ENCODE peak calls at places on chromosomes 11 and 22, in nine cellular contexts. U is HuH-7.5; K is H4; X is breast epithelium; O is activated T-cell treated with anti-CD3 and anti-CD28 coated beads, Interleukin-2, amount 50 U/mL, for 24 hours; Z is NCI-H345; J is activated CD4-positive, alpha-beta T cell treated with anti-CD3 and anti-CD28 coated beads for 24 hours; L is neuronal stem cell; I is HT1080. M is an unnamed sample.

GRCh38 chr11:119422505-119423416 is at the start of gene THY1:
- DNase-seq in U (no peak), K (no peak), X (no peak), O (no peak), Z (no peak), J (no peak), L (peak; percentile 67), I (no peak), M (peak; percentile 88)

GRCh38 chr22:45972091-45972867 is 4.7 kb downstream of the WNT7B start:
- DNase-seq in U (no peak), K (no peak), X (no peak), O (no peak), Z (no peak), J (no peak), L (no peak), I (no peak), M (peak; percentile 65)

GRCh38 chr11:75946531-75947530 is 131.8 kb downstream of the UVRAG start:
- DNase-seq in U (no peak), K (peak; percentile 38), X (no peak), O (no peak), Z (peak; percentile 69), J (no peak), L (no peak), I (peak; percentile 62), M (no peak)

GRCh38 chr11:117961896-117962295 is 24.3 kb upstream of the IL10RA start:
- DNase-seq in U (no peak), K (no peak), X (no peak), O (no peak), Z (no peak), J (no peak), L (no peak), I (no peak), M (no peak)

GRCh38 chr11:129273944-129274343 is 81.8 kb upstream of the ARHGAP32 start:
- DNase-seq in U (no peak), K (no peak), X (no peak), O (no peak), Z (no peak), J (no peak), L (no peak), I (no peak), M (no peak)

GRCh38 chr11:22786475-22786874 is 43.1 kb downstream of the SVIP start:
- DNase-seq in U (no peak), K (no peak), X (no peak), O (no peak), Z (no peak), J (no peak), L (no peak), I (no peak), M (no peak)

GRCh38 chr22:50002791-50003190 is 9.8 kb downstream of the IL17REL start:
- DNase-seq in U (no peak), K (no peak), X (no peak), O (no peak), Z (no peak), J (no peak), L (no peak), I (peak; percentile 13), M (no peak)

GRCh38 chr11:808427-809286 is 1.1 kb upstream of the RPLP2 start:
- DNase-seq in U (peak; percentile 87), K (no peak), X (no peak), O (peak; percentile 54), Z (no peak), J (no peak), L (no peak), I (no peak), M (no peak)

GRCh38 chr22:41848468-41848867 is 15.6 kb downstream of the SREBF2 start:
- DNase-seq in U (no peak), K (no peak), X (no peak), O (no peak), Z (no peak), J (no peak), L (no peak), I (no peak), M (no peak)

GRCh38 chr11:92329644-92330043 is 105.0 kb downstream of the FAT3 start:
- DNase-seq in U (no peak), K (peak; percentile 16), X (no peak), O (no peak), Z (no peak), J (no peak), L (no peak), I (no peak), M (no peak)

GRCh38 chr11:76613901-76614300 is 56.6 kb downstream of the LRRC32 start:
- DNase-seq in U (no peak), K (no peak), X (no peak), O (no peak), Z (no peak), J (no peak), L (no peak), I (no peak), M (no peak)

GRCh38 chr11:36899796-36900195 is 301.8 kb upstream of the RAG2 start:
- DNase-seq in U (no peak), K (no peak), X (no peak), O (no peak), Z (no peak), J (no peak), L (peak; percentile 12), I (no peak), M (no peak)

GRCh38 chr11:75563978-75564552 is 2.0 kb downstream of the SERPINH1 start:
- DNase-seq in U (no peak), K (peak; percentile 66), X (no peak), O (no peak), Z (no peak), J (no peak), L (peak; percentile 71), I (peak; percentile 86), M (peak; percentile 90)

GRCh38 chr11:85767277-85767676 is 43.7 kb downstream of the SYTL2 start:
- DNase-seq in U (no peak), K (no peak), X (no peak), O (no peak), Z (no peak), J (no peak), L (no peak), I (no peak), M (no peak)

GRCh38 chr11:19018901-19019300 is 41.6 kb downstream of the MRGPRX2 start:
- DNase-seq in U (no peak), K (no peak), X (no peak), O (no peak), Z (no peak), J (no peak), L (peak; percentile 12), I (no peak), M (peak; percentile 60)

GRCh38 chr11:59551651-59552521 is 40.5 kb downstream of the OR4D9 start:
- DNase-seq in U (peak; percentile 54), K (peak; percentile 76), X (no peak), O (no peak), Z (no peak), J (no peak), L (peak; percentile 58), I (peak; percentile 70), M (no peak)

GRCh38 chr11:73194593-73194992 is 23.5 kb upstream of the P2RY2 start:
- DNase-seq in U (no peak), K (no peak), X (no peak), O (no peak), Z (no peak), J (no peak), L (no peak), I (no peak), M (no peak)

GRCh38 chr11:8127442-8127841 is 41.4 kb downstream of the RIC3 start:
- DNase-seq in U (no peak), K (no peak), X (no peak), O (no peak), Z (no peak), J (no peak), L (no peak), I (no peak), M (no peak)

GRCh38 chr11:36763187-36763586 is 165.2 kb upstream of the RAG2 start:
- DNase-seq in U (no peak), K (no peak), X (no peak), O (no peak), Z (no peak), J (no peak), L (no peak), I (no peak), M (no peak)

GRCh38 chr11:128857341-128857740 is 9.8 kb downstream of the KCNJ1 start:
- DNase-seq in U (no peak), K (no peak), X (no peak), O (no peak), Z (no peak), J (no peak), L (no peak), I (no peak), M (no peak)

GRCh38 chr22:22060200-22061084 is 77.9 kb upstream of the TOP3B start:
- DNase-seq in U (peak; percentile 46), K (peak; percentile 16), X (no peak), O (peak; percentile 68), Z (no peak), J (peak; percentile 55), L (peak; percentile 61), I (no peak), M (peak; percentile 84)

M was measured in ecto neural progenitor cell.